ENCODE peak calls at places on chromosomes 3 and 15, in four cellular contexts. F is RWPE1, D is left lung, H is endothelial cell. M is an unnamed sample.
A peak's percentile ranks its signal among the peaks of the same experiment; 100 is the strongest.

GRCh38 chr15:26729030-26729429 is 43.8 kb downstream of the GABRB3 start:
- DNase-seq in F (no peak), D (no peak), H (no peak), M (no peak)

GRCh38 chr3:194283218-194284006 is 67.7 kb downstream of the CPN2 start:
- DNase-seq in F (no peak), D (no peak), H (no peak), M (peak; percentile 12)

GRCh38 chr15:40878785-40879184 is 4.8 kb upstream of the RHOV start:
- DNase-seq in F (peak; percentile 90), D (no peak), H (no peak), M (no peak)

GRCh38 chr15:85597155-85597815 is 197.4 kb downstream of the KLHL25 start:
- DNase-seq in F (no peak), D (no peak), H (no peak), M (no peak)

GRCh38 chr3:142209655-142210054 is 15.7 kb downstream of the GK5 start:
- DNase-seq in F (peak; percentile 47), D (no peak), H (no peak), M (no peak)

GRCh38 chr3:183895296-183895695 is 10.6 kb upstream of the PARL start:
- DNase-seq in F (peak; percentile 79), D (no peak), H (peak; percentile 23), M (no peak)

GRCh38 chr15:58551764-58552504 is 120.1 kb downstream of the LIPC start:
- DNase-seq in F (peak; percentile 29), D (peak; percentile 43), H (no peak), M (no peak)

GRCh38 chr3:190586631-190587000 is 72.7 kb downstream of the IL1RAP start:
- DNase-seq in F (peak; percentile 80), D (no peak), H (no peak), M (no peak)

GRCh38 chr15:22786868-22787698 is 639 bp downstream of the NIPA1 start:
- DNase-seq in F (peak; percentile 38), D (no peak), H (peak; percentile 37), M (no peak)

GRCh38 chr3:181930105-181930504 is 218.4 kb downstream of the SOX2 start:
- DNase-seq in F (no peak), D (no peak), H (no peak), M (no peak)

GRCh38 chr3:14788644-14789043 is 30.1 kb upstream of the FGD5 start:
- DNase-seq in F (no peak), D (peak; percentile 22), H (no peak), M (no peak)

GRCh38 chr3:38084019-38084968 is 45.3 kb downstream of the DLEC1 start:
- DNase-seq in F (peak; percentile 35), D (no peak), H (peak; percentile 21), M (no peak)

GRCh38 chr15:60555291-60555690 is 76.3 kb upstream of the ICE2 start:
- DNase-seq in F (no peak), D (no peak), H (no peak), M (no peak)

GRCh38 chr3:114299421-114299820 is 5.6 kb downstream of the TIGIT start:
- DNase-seq in F (peak; percentile 29), D (no peak), H (peak; percentile 30), M (no peak)

GRCh38 chr3:179646177-179646576 is 6.7 kb upstream of the USP13 start:
- DNase-seq in F (no peak), D (no peak), H (no peak), M (no peak)

GRCh38 chr3:107143206-107143605 is 234.0 kb upstream of the CCDC54 start:
- DNase-seq in F (no peak), D (no peak), H (no peak), M (no peak)

GRCh38 chr15:89837830-89838178 is 23.2 kb upstream of the ANPEP start:
- DNase-seq in F (no peak), D (no peak), H (no peak), M (no peak)

GRCh38 chr3:5330152-5330810 is 142.8 kb downstream of the EDEM1 start:
- DNase-seq in F (peak; percentile 26), D (no peak), H (no peak), M (no peak)

GRCh38 chr15:92884813-92885461 is 15.2 kb upstream of the CHD2 start:
- DNase-seq in F (no peak), D (no peak), H (no peak), M (no peak)

GRCh38 chr3:183540501-183541234 is 14.8 kb downstream of the KLHL6 start:
- DNase-seq in F (no peak), D (peak; percentile 52), H (no peak), M (no peak)

GRCh38 chr15:99732268-99732641 is 982 bp downstream of the LYSMD4 start:
- DNase-seq in F (no peak), D (no peak), H (no peak), M (no peak)

GRCh38 chr3:181622365-181622764 is 89.4 kb upstream of the SOX2 start:
- DNase-seq in F (peak; percentile 67), D (no peak), H (no peak), M (no peak)

GRCh38 chr3:187689984-187690383 is 12.4 kb downstream of the RTP2 start:
- DNase-seq in F (no peak), D (no peak), H (no peak), M (no peak)

GRCh38 chr3:38118421-38119247 is 18.3 kb downstream of the ACAA1 start:
- DNase-seq in F (no peak), D (peak; percentile 19), H (no peak), M (no peak)

GRCh38 chr3:14935577-14936345 is 11.6 kb upstream of the NR2C2 start:
- DNase-seq in F (no peak), D (no peak), H (no peak), M (no peak)

GRCh38 chr3:31567036-31567435 is 34.3 kb downstream of the STT3B start:
- DNase-seq in F (no peak), D (no peak), H (peak; percentile 23), M (no peak)
- TF ChIP-seq CTCF in F (no peak), D (no peak), H (peak; percentile 67), M (no peak)

DNA sequence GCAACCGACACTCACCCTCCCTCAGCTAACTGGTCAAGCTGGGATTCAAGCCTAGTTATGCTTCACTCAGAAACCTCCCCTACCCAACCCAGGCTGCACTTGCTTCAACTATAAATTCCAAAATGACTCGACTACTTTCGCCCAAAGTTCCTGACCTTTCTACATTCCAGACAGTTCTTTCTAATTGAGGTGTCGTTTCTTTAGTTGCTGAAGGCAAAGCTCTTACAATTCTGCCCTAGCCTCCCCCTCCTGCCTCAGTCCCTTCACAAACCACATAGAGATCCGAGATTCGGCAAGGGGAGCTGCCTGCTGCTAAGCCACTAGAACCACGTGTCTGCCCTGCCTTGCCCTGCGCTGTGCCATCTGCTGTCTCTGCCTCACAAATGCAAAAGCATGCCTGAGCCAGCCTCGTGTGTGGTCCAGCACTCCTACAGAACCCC is 74.7 kb upstream of the SH3GL3 start:
- DNase-seq in F (no peak), D (no peak), H (no peak), M (no peak)
- TF ChIP-seq CTCF in F (no peak), D (no peak), H (no peak), M (no peak)

DNA sequence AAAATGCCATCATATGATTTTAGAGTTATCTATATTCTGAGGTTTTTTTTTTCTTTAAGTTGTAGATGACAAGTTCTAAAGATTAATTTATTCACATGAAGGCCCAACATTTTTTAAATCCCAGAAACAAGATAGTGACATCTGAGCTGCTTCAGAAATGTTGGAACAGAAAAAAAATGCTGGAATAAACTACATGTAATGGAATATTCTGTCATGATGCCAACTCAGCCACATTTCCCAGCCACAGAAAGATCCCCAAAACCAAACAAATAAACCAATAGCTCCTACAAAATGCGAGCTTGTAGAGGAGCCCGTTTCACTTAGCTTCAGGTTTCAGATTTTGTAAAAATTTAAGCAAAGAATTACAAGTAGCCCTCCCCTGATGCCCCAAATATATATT is 111.0 kb upstream of the MYO5C start:
- DNase-seq in F (no peak), D (no peak), H (no peak), M (no peak)
- TF ChIP-seq CTCF in F (no peak), D (no peak), H (no peak), M (no peak)

DNA sequence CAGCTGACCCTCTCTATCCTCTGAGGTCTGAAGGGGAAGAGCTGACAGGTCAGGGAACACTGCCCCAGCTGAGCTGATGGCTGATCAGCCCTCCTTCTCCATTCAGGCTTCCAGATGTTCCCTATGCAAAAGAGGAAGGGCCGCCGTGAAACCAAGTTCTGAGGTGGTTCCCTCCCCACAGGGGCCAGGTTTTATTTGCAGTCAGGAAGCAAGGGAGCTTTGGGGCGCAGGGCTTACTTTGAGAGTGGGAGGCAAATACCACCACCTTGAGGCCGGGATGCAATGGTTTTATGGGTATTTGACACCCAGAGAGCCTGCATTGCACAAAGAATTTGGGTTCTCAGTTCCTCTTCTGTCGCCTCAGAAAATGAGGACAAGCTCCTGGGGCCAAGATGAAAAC is 186.9 kb downstream of the ARRDC4 start:
- DNase-seq in F (no peak), D (no peak), H (no peak), M (no peak)
- TF ChIP-seq CTCF in F (no peak), D (no peak), H (no peak), M (no peak)

DNA sequence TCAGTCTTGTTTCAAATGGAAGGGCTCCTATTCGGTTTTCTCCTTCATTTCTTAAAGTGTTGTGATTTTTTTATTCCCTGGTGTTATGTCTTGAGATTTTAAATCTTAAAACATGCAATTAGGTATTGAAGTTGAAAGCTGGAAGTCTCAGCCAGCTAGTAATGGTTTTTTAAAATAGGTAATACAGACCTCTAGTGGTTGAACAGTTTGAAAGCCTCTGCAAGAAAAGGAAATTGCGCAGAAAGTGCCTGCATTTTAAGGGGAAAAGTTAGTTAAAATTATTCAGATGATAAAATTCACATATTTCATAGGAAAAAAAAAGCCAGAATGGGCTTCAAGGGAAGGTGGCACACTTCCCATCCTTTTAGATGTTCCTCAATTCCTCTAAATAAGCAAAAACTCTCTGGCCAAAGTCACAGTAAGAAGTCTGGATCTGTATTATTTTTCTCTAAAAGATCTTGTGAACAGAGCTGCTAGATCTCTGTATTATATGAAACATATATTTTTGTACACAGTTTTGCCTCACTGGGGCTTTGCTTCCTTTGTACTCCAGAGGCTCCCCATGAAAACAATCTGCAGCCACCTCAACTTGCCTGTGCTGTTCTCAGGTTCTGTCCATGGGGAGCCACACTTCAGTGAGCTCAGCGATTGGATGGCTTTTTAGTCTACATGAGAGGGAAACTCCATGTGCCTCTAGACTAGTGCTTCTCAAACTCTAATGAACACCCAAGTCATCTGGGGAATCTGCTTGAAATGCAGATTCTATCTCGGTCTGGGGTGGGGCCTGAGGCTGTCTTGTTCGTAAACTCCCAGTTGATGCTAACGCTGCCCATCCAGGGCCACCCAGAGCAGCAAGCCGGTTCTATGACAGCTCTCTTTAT is 21.5 kb downstream of the AGTR1 start:
- DNase-seq in F (no peak), D (no peak), H (no peak), M (no peak)
- TF ChIP-seq CTCF in F (peak; percentile 14), D (no peak), H (no peak), M (no peak)

DNA sequence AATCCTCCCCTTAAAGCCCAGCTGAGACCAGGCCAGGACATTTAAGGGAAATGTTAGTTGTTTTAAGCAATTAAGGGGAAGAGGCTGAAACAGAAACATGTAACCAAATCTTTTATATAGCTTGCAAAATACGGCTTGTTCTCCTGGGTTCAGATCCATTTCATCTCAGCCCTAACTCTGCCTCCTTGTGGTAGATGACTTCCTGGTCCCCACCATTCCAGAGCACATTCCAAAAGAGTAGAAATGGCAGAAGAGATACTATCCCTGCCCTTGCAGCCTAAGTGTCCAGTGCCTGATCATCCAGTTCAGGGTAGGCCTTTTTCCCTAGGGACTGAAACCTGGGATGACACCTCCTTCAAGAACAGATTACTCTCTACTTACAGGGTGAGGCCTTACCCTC is 266.2 kb upstream of the VEPH1 start:
- DNase-seq in F (no peak), D (no peak), H (no peak), M (no peak)
- TF ChIP-seq CTCF in F (no peak), D (no peak), H (no peak), M (no peak)

GRCh38 chr3:61264281-61264680 is 13.0 kb upstream of the FHIT start:
- DNase-seq in F (no peak), D (no peak), H (no peak), M (no peak)
- TF ChIP-seq CTCF in F (no peak), D (no peak), H (no peak), M (no peak)